ENCODE peak calls at places on chromosomes 1 and 21, in six cellular contexts. A, R, P, X, J and L are unnamed samples.

GRCh38 chr1:85611390-85611789 is 30.8 kb downstream of the CCN1 start:
- DNase-seq in J (no peak), P (no peak), X (no peak), R (no peak), A (peak; percentile 50), L (no peak)

GRCh38 chr21:14551741-14552140 is 5.6 kb upstream of the SAMSN1 start:
- DNase-seq in R (no peak), P (no peak), J (no peak), X (no peak), A (no peak), L (no peak)

GRCh38 chr21:43206231-43207042 is 37.6 kb downstream of the CRYAA start:
- DNase-seq in A (no peak), R (no peak), P (no peak), J (no peak), X (no peak), L (no peak)

GRCh38 chr1:203081465-203082355 is 4.1 kb downstream of the MYOG start:
- DNase-seq in P (no peak), J (no peak), X (no peak), A (no peak), R (no peak), L (no peak)

GRCh38 chr1:223531742-223532341 is 133.7 kb downstream of the CAPN8 start:
- DNase-seq in A (peak; percentile 42), J (peak; percentile 60), R (peak; percentile 54), P (no peak), X (peak; percentile 61), L (peak; percentile 50)

GRCh38 chr1:117173006-117173405 is 37.7 kb downstream of the VTCN1 start:
- DNase-seq in J (no peak), A (no peak), X (no peak), R (no peak), P (no peak), L (no peak)

GRCh38 chr1:6685381-6685780 is 16.2 kb downstream of the DNAJC11 start:
- DNase-seq in A (no peak), P (no peak), R (no peak), X (no peak), J (no peak), L (no peak)

GRCh38 chr21:38993561-38993960 is 187.8 kb downstream of the ETS2 start:
- DNase-seq in X (no peak), A (peak; percentile 80), P (no peak), J (no peak), R (no peak), L (no peak)

GRCh38 chr1:66262233-66262632 is 271.7 kb upstream of the SGIP1 start:
- DNase-seq in J (no peak), R (no peak), A (peak; percentile 38), P (no peak), X (no peak), L (no peak)

GRCh38 chr1:41313661-41314131 is 47.5 kb upstream of the FOXO6 start:
- DNase-seq in P (no peak), R (peak; percentile 54), A (peak; percentile 27), J (peak; percentile 18), X (peak; percentile 42), L (peak; percentile 29)

GRCh38 chr1:145916745-145917144 is 1.8 kb downstream of the PEX11B start:
- DNase-seq in X (no peak), J (no peak), P (no peak), R (no peak), A (no peak), L (no peak)

GRCh38 chr21:25176637-25177412 is 430.5 kb downstream of the MRPL39 start:
- DNase-seq in X (peak; percentile 71), P (no peak), A (no peak), J (no peak), R (no peak), L (no peak)

GRCh38 chr21:42973309-42973990 is 912 bp upstream of the PKNOX1 start:
- DNase-seq in X (no peak), J (no peak), P (no peak), A (no peak), R (no peak), L (no peak)